ENCODE peak calls at places on chromosomes 6 and 20, in eight cellular contexts. B is CD4-positive, alpha-beta T cell; F is breast epithelium; V is H9; X is uterus; C is A549; R is AG04450; H is keratinocyte. Y is an unnamed sample.

GRCh38 chr6:110039996-110040383 is 61.9 kb downstream of the GPR6 start:
- DNase-seq in V (peak; percentile 68), C (no peak), B (peak; percentile 15), R (no peak), H (no peak), F (no peak), X (no peak), Y (no peak)

GRCh38 chr6:113318553-113318952 is 538.6 kb upstream of the MARCKS start:
- DNase-seq in V (no peak), X (no peak), H (no peak), C (no peak), F (no peak), R (no peak), B (no peak), Y (no peak)

GRCh38 chr6:126657556-126658129 is 317.7 kb downstream of the CENPW start:
- DNase-seq in F (no peak), C (peak; percentile 4), R (no peak), X (no peak), B (no peak), V (no peak), H (no peak), Y (no peak)

GRCh38 chr6:79215233-79215824 is 19.2 kb downstream of the HMGN3 start:
- DNase-seq in H (no peak), F (no peak), V (no peak), B (no peak), C (no peak), X (no peak), R (no peak), Y (no peak)

GRCh38 chr6:39344821-39345280 is 22.3 kb upstream of the KCNK16 start:
- DNase-seq in F (no peak), B (no peak), V (peak; percentile 63), R (no peak), H (no peak), C (no peak), X (no peak), Y (no peak)

GRCh38 chr6:154605207-154605877 is 94.9 kb upstream of the CNKSR3 start:
- DNase-seq in H (no peak), F (no peak), R (no peak), V (no peak), X (no peak), B (no peak), C (no peak), Y (no peak)

GRCh38 chr6:112502348-112503130 is 155.4 kb downstream of the RFPL4B start:
- DNase-seq in X (no peak), B (no peak), H (no peak), C (no peak), R (no peak), V (no peak), F (no peak), Y (no peak)

GRCh38 chr6:12750416-12750815 is 33.8 kb downstream of the PHACTR1 start:
- DNase-seq in F (no peak), H (no peak), R (no peak), C (no peak), X (no peak), V (no peak), B (no peak), Y (no peak)

GRCh38 chr20:41923604-41924003 is 305.4 kb upstream of the CHD6 start:
- DNase-seq in C (no peak), F (no peak), H (no peak), R (no peak), V (no peak), B (no peak), X (no peak), Y (no peak)

GRCh38 chr6:18823782-18824386 is 436.7 kb downstream of the RNF144B start:
- DNase-seq in B (no peak), F (no peak), C (no peak), R (no peak), X (no peak), H (no peak), V (peak; percentile 67), Y (no peak)

GRCh38 chr20:37686762-37687477 is 6.9 kb upstream of the CTNNBL1 start:
- DNase-seq in X (no peak), R (no peak), V (no peak), F (no peak), C (no peak), H (no peak), B (no peak), Y (no peak)

GRCh38 chr6:54404791-54405190 is 96.5 kb downstream of the TINAG start:
- DNase-seq in F (no peak), B (no peak), C (no peak), V (no peak), R (no peak), X (no peak), H (no peak), Y (no peak)

GRCh38 chr20:45336530-45337366 is 11.5 kb downstream of the SDC4 start:
- DNase-seq in X (peak; percentile 64), V (no peak), F (peak; percentile 69), R (peak; percentile 68), H (no peak), C (peak; percentile 73), B (no peak), Y (no peak)

GRCh38 chr6:169587992-169588391 is 113.8 kb downstream of the WDR27 start:
- DNase-seq in X (no peak), F (no peak), R (no peak), B (no peak), V (no peak), H (no peak), C (no peak), Y (no peak)

GRCh38 chr6:35590622-35591066 is 77.9 kb upstream of the TULP1 start:
- DNase-seq in C (no peak), B (no peak), R (no peak), F (no peak), H (no peak), V (no peak), X (peak; percentile 92), Y (peak; percentile 61)

GRCh38 chr6:140043357-140043756 is 668.9 kb upstream of the CITED2 start:
- DNase-seq in C (peak; percentile 38), F (no peak), H (peak; percentile 95), R (peak; percentile 71), B (no peak), X (peak; percentile 42), V (no peak), Y (no peak)

GRCh38 chr6:12208190-12208589 is 82.0 kb upstream of the EDN1 start:
- DNase-seq in H (no peak), R (no peak), X (no peak), F (no peak), V (no peak), B (no peak), C (no peak), Y (no peak)

GRCh38 chr6:13993416-13993815 is 68.7 kb downstream of the RNF182 start:
- DNase-seq in C (no peak), R (no peak), F (no peak), H (no peak), V (no peak), B (no peak), X (no peak), Y (no peak)

GRCh38 chr6:39049575-39050283 is 1.1 kb downstream of the GLP1R start:
- DNase-seq in C (no peak), B (no peak), H (no peak), X (no peak), F (no peak), V (peak; percentile 47), R (no peak), Y (no peak)

GRCh38 chr6:27130668-27131428 is 116.7 kb upstream of the PRSS16 start:
- DNase-seq in H (no peak), X (no peak), R (no peak), V (no peak), F (no peak), C (no peak), B (no peak), Y (no peak)

DNA sequence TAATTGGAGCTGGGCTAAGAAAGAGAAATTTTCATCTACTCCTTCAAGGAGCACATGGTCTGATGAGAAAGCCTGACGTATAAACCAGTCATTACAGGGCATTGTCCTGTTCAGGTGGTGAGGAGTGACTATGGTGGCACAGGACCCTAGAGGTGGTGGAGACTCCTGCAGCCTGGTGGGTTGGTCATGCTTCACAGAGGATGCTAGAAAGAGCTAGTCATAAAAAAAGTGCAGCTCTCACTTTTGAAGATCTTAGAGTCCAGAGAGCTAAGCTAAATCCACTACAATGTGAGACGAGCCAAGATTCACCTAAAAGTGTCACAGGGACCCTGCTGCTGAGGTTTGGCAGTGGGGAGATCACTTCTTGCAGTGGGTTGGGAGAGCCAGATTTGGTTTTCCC is 9.8 kb upstream of the ZNF831 start:
- DNase-seq in B (no peak), R (no peak), C (no peak), V (no peak), F (no peak), X (no peak), H (no peak), Y (no peak)
- TF ChIP-seq CTCF in B (no peak), R (no peak), C (no peak), V (no peak), F (no peak), X (no peak), H (no peak), Y (no peak)

DNA sequence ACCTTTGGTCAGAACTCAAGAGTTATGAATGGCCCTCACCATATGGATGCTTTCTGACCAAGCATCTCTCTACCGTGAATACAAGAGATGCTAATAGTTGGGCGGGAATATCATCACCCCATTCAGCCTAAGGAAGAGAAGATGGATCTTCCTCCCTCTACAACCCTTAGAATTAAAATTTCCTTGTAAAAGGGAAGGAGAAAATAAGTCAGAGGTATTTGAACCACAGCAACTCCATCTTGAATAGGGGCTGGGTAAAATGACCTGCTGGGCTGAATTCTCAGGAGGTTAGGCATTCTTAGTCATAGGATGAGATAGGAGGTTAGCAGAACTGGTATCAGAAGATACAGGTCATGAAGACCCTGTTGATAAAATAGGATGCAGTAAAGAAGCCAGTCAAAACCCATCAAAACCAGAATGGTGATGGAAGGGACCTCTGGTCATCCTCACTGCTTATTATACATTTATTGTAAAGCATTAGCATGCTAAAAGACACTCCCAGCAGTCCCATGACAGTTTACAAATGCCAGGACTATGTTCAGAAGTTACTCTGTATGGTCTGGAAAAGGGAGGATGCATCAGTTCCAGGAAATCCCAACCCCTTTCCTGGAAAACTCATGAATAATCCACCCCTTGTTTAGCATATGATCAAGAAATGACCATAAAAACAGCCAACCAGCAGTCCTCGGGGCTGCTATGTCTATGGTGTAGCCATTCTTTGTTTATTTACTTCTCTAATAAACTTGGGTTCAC is 101.2 kb downstream of the DTNBP1 start:
- DNase-seq in V (no peak), R (no peak), F (no peak), H (no peak), C (no peak), X (no peak), B (no peak), Y (no peak)
- TF ChIP-seq CTCF in V (no peak), R (no peak), F (no peak), H (no peak), C (no peak), X (no peak), B (no peak), Y (no peak)

DNA sequence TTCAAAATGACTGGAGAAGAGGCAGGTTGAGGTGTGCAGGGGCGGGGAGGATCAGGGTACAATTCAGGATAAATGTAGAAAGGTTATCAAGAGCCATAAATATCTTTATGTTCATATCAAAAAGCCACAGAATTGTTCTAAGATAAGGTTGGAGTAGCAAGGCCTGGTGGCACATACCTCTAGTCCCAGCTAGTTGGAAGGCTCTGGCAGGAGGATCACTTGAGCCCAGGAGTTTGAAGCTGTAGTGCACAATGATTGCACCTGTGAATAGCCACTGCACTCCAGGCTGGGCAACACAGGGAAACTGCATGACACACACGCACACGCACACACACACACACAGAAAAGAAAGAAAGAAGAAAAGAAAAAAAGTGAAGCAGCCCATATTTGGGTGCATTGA is 194.8 kb downstream of the GRIK2 start:
- DNase-seq in X (no peak), B (no peak), H (no peak), V (no peak), R (no peak), F (no peak), C (no peak), Y (no peak)
- TF ChIP-seq CTCF in X (no peak), B (no peak), H (no peak), V (no peak), R (no peak), F (no peak), C (no peak), Y (no peak)

GRCh38 chr20:54456972-54457371 is 18.4 kb upstream of the DOK5 start:
- DNase-seq in V (no peak), C (no peak), R (no peak), H (no peak), B (no peak), F (no peak), X (no peak), Y (no peak)
- TF ChIP-seq CTCF in V (no peak), C (no peak), R (no peak), H (no peak), B (no peak), F (no peak), X (no peak), Y (no peak)